ENCODE peak calls at places on chromosomes 12 and 14, in six cellular contexts. Z, N, A, E, P and M are unnamed samples.

GRCh38 chr12:68479832-68480291 is 130.8 kb upstream of the RAP1B start:
- DNase-seq in Z (no peak), N (no peak), A (no peak), E (no peak), P (no peak), M (no peak)

GRCh38 chr14:104048758-104049496 is 36.6 kb upstream of the ASPG start:
- DNase-seq in Z (no peak), N (no peak), A (no peak), E (no peak), P (peak), M (no peak)

GRCh38 chr14:88454886-88455285 is 69.4 kb downstream of the SPATA7 start:
- DNase-seq in Z (no peak), N (no peak), A (no peak), E (no peak), P (no peak), M (no peak)

GRCh38 chr14:24630087-24630871 is 3.7 kb downstream of the GZMB start:
- DNase-seq in Z (no peak), N (no peak), A (no peak), E (no peak), P (no peak), M (no peak)

GRCh38 chr14:22554706-22555572 is 34.1 kb downstream of the DAD1 start:
- DNase-seq in Z (no peak), N (no peak), A (no peak), E (no peak), P (no peak), M (no peak)

GRCh38 chr12:14948672-14949071 is 10.3 kb upstream of the ERP27 start:
- DNase-seq in Z (no peak), N (no peak), A (no peak), E (no peak), P (no peak), M (peak)

GRCh38 chr12:16603916-16604575 is 1.9 kb downstream of the LMO3 start:
- DNase-seq in Z (no peak), N (no peak), A (no peak), E (no peak), P (no peak), M (no peak)

GRCh38 chr12:102372112-102372511 is 108.3 kb downstream of the IGF1 start:
- DNase-seq in Z (no peak), N (no peak), A (no peak), E (no peak), P (no peak), M (no peak)

GRCh38 chr12:3897400-3897910 is 24.3 kb upstream of the PARP11 start:
- DNase-seq in Z (peak), N (no peak), A (no peak), E (no peak), P (no peak), M (no peak)

GRCh38 chr12:82242729-82243128 is 115.5 kb downstream of the CCDC59 start:
- DNase-seq in Z (no peak), N (no peak), A (no peak), E (no peak), P (no peak), M (no peak)

GRCh38 chr14:75514673-75515630 is 7.3 kb upstream of the BATF start:
- DNase-seq in Z (no peak), N (peak), A (peak), E (no peak), P (no peak), M (no peak)

GRCh38 chr14:76434220-76434619 is 58.3 kb downstream of the ESRRB start:
- DNase-seq in Z (no peak), N (no peak), A (no peak), E (no peak), P (no peak), M (no peak)

GRCh38 chr12:8947737-8948136 is 1.7 kb downstream of the M6PR start:
- DNase-seq in Z (no peak), N (no peak), A (no peak), E (no peak), P (no peak), M (peak)

GRCh38 chr12:96233941-96234461 is 39.8 kb downstream of the ELK3 start:
- DNase-seq in Z (no peak), N (peak), A (no peak), E (no peak), P (peak), M (no peak)

GRCh38 chr12:114025935-114026334 is 59.8 kb upstream of the RBM19 start:
- DNase-seq in Z (no peak), N (no peak), A (no peak), E (no peak), P (no peak), M (no peak)